ENCODE peak calls at places on chromosome 3, in six cellular contexts. J is neuronal stem cell, E is GM23338, W is tibial artery, A is brain microvascular endothelial cell, C is PC-3. K is an unnamed sample.

GRCh38 chr3:107103786-107104185 is 273.5 kb upstream of the CCDC54 start:
- DNase-seq in J (no peak), E (no peak), W (no peak), A (no peak), C (no peak), K (no peak)

GRCh38 chr3:179706233-179706632 is 53.4 kb downstream of the USP13 start:
- DNase-seq in J (no peak), E (no peak), W (no peak), A (no peak), C (no peak), K (no peak)

GRCh38 chr3:110815008-110815583 is 256.5 kb upstream of the NECTIN3 start:
- DNase-seq in J (no peak), E (no peak), W (no peak), A (peak), C (peak), K (peak)

GRCh38 chr3:184379375-184380209 is at the start of gene CHRD:
- DNase-seq in J (no peak), E (no peak), W (peak), A (no peak), C (no peak), K (no peak)

GRCh38 chr3:184491011-184491576 is 70.5 kb upstream of the EPHB3 start:
- DNase-seq in J (no peak), E (peak), W (no peak), A (no peak), C (peak), K (no peak)

GRCh38 chr3:48847053-48847585 is 555 bp downstream of the PRKAR2A start:
- DNase-seq in J (peak), E (peak), W (peak), A (peak), C (peak), K (peak)

GRCh38 chr3:18224406-18224805 is 200.7 kb downstream of the SATB1 start:
- DNase-seq in J (no peak), E (no peak), W (no peak), A (no peak), C (no peak), K (no peak)

GRCh38 chr3:186940965-186941364 is 10.6 kb downstream of the ST6GAL1 start:
- DNase-seq in J (no peak), E (no peak), W (peak), A (peak), C (no peak), K (no peak)

GRCh38 chr3:81419196-81419595 is 342.2 kb downstream of the GBE1 start:
- DNase-seq in J (no peak), E (peak), W (no peak), A (no peak), C (peak), K (no peak)

GRCh38 chr3:143897558-143898305 is 49.5 kb upstream of the SLC9A9 start:
- DNase-seq in J (peak), E (peak), W (no peak), A (peak), C (no peak), K (peak)

GRCh38 chr3:63532521-63532920 is 120.0 kb upstream of the SNTN start:
- DNase-seq in J (no peak), E (no peak), W (no peak), A (no peak), C (no peak), K (no peak)
- H3K27ac ChIP-seq in J (no peak), E (no peak), W (no peak), A (no peak), C (no peak), K (no peak)

GRCh38 chr3:38538773-38539353 is 42.7 kb downstream of the EXOG start:
- DNase-seq in J (no peak), E (no peak), W (no peak), A (no peak), C (no peak), K (no peak)
- H3K27ac ChIP-seq in J (no peak), E (no peak), W (no peak), A (no peak), C (no peak), K (no peak)

DNA sequence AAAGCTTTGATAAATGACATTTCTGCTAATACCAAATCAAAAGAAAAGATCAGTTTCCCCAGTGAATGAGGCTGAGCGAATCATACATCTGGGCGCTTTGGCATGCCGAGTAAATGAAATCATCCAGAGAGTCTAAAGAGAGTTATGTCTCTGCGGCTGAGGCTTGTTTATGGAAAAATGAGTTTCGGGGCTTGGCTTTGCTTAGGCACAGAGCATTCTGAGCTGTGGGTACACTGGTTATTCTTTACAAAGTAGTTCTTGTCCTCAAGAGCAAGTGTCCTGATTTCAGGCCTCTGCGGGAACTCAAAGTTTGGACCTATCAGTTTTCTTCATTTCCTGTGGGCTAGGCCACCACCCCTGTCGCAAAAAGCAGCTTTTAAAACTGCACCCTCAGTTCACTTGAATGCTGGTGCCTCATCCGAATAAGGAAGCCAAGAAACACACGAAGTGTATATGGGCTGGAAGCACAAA is 109.9 kb upstream of the TGFBR2 start:
- DNase-seq in J (no peak), E (no peak), W (peak), A (peak), C (peak), K (peak)
- H3K27ac ChIP-seq in J (no peak), E (no peak), W (peak), A (peak), C (no peak), K (no peak)

GRCh38 chr3:117117188-117117936 is 407.8 kb downstream of the TUSC7 start:
- DNase-seq in J (no peak), E (no peak), W (no peak), A (no peak), C (no peak), K (no peak)

GRCh38 chr3:117114517-117115265 is 405.1 kb downstream of the TUSC7 start:
- DNase-seq in J (no peak), E (peak), W (no peak), A (no peak), C (no peak), K (no peak)

GRCh38 chr3:117122609-117123008 is 413.0 kb downstream of the TUSC7 start:
- DNase-seq in J (no peak), E (no peak), W (no peak), A (no peak), C (no peak), K (no peak)

DNA sequence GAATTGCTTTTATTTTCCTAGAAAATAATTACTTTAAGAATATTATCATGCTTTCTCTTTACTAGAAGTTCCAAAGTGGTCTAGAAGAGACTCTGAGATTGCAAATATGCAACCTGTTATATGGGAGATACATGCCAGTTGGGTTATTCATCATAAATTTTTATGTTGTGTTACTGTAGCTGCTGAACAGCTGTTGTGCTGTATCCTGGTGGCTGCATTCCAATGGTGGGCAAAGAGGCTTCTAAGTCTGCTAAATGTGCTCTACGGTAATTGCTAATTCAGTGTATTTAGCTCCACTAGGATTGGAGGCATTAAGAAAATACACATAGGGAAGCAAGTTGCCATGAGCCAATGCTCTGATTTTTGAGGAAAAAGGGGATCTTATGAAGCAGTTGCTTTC is 409.0 kb downstream of the TUSC7 start:
- DNase-seq in J (no peak), E (no peak), W (no peak), A (no peak), C (no peak), K (no peak)
- H3K27ac ChIP-seq in J (no peak), E (no peak), W (no peak), A (no peak), C (no peak), K (no peak)

DNA sequence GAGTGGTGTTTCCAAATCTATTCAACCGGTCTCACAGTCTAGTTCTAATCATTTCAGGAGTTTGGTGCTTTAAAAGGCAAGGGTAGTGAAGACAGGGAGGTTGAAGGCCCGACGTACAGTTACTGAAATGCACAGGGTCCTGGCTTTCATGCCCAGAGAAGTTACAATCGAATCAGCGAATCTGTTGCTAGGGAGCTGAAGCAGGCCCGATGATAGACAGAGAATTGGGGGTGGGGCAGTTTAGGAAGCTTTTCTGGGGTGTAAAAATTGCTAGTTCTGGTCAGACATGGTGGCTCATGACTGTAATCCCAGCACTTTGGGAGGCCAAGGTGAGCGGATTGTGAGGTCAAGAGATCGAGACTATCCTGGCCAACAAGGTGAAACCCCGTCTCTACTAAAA is 63.1 kb upstream of the ATP13A3 start:
- DNase-seq in J (no peak), E (no peak), W (peak), A (no peak), C (no peak), K (no peak)
- H3K27ac ChIP-seq in J (no peak), E (no peak), W (peak), A (no peak), C (no peak), K (no peak)

K was measured in mammary epithelial cell.